ENCODE peak calls at places on chromosomes 4 and X, in five cellular contexts. M is Jurkat, Clone E6-1; Z is EL; R is fibroblast of the aortic adventitia; X is uterus. E is an unnamed sample.

GRCh38 chr4:650951-651883 is 22.9 kb downstream of the ATP5ME start:
- DNase-seq in M (no peak), R (no peak), Z (no peak), X (no peak), E (no peak)

GRCh38 chr4:139416073-139416673 is 37.7 kb upstream of the RAB33B start:
- DNase-seq in X (no peak), R (peak), Z (peak), M (peak), E (no peak)

GRCh38 chr4:119518915-119519410 is 109.6 kb downstream of the PDE5A start:
- DNase-seq in R (no peak), X (no peak), Z (no peak), M (no peak), E (no peak)

GRCh38 chrX:115589419-115589818 is 28.4 kb downstream of the PLS3 start:
- DNase-seq in Z (no peak), M (no peak), X (no peak), R (no peak), E (no peak)

GRCh38 chr4:20126906-20127305 is 124.8 kb upstream of the SLIT2 start:
- DNase-seq in M (no peak), X (no peak), Z (peak), R (peak), E (no peak)

GRCh38 chr4:57044279-57044678 is 65.6 kb downstream of the POLR2B start:
- DNase-seq in R (no peak), X (no peak), M (no peak), Z (peak), E (no peak)

GRCh38 chr4:6595897-6596537 is 21.0 kb downstream of the MAN2B2 start:
- DNase-seq in X (no peak), M (no peak), R (no peak), Z (no peak), E (no peak)

GRCh38 chr4:142396279-142396678 is 449.8 kb downstream of the INPP4B start:
- DNase-seq in R (peak), X (no peak), M (no peak), Z (peak), E (no peak)

GRCh38 chrX:2336181-2336580 is 164.6 kb downstream of the DHRSX start:
- DNase-seq in X (no peak), Z (no peak), R (no peak), M (no peak), E (no peak)

GRCh38 chr4:122827899-122828601 is 1.4 kb downstream of the FGF2 start:
- DNase-seq in M (no peak), R (peak), Z (peak), X (peak), E (peak)

GRCh38 chrX:154486052-154486395 is 391 bp downstream of the UBL4A start:
- DNase-seq in X (peak), Z (peak), R (no peak), M (no peak), E (peak)

GRCh38 chrX:102835504-102836146 is 101.4 kb upstream of the RAB40AL start:
- DNase-seq in R (peak), X (no peak), M (peak), Z (peak), E (no peak)

GRCh38 chr4:5588046-5588445 is 120.3 kb downstream of the EVC2 start:
- DNase-seq in X (no peak), M (no peak), Z (no peak), R (no peak), E (no peak)

GRCh38 chr4:152951348-152951747 is 15.2 kb downstream of the FHDC1 start:
- DNase-seq in Z (no peak), X (no peak), R (no peak), M (no peak), E (no peak)

GRCh38 chr4:68180858-68181531 is 51.3 kb upstream of the TMPRSS11F start:
- DNase-seq in X (no peak), R (peak), Z (no peak), M (no peak), E (no peak)

GRCh38 chrX:19602866-19603620 is 87.7 kb upstream of the MAP3K15 start:
- DNase-seq in X (no peak), Z (peak), R (peak), M (no peak), E (no peak)

GRCh38 chrX:9873952-9874351 is 87.7 kb downstream of the SHROOM2 start:
- DNase-seq in R (no peak), X (no peak), Z (peak), M (peak), E (no peak)

GRCh38 chrX:74506310-74507115 is 85.2 kb downstream of the SLC16A2 start:
- DNase-seq in Z (no peak), M (no peak), X (no peak), R (no peak), E (no peak)

GRCh38 chrX:12901486-12901885 is 4.9 kb upstream of the TLR8 start:
- DNase-seq in X (peak), Z (peak), R (peak), M (peak), E (peak)

GRCh38 chr4:169183581-169183980 is 87.2 kb downstream of the SH3RF1 start:
- DNase-seq in Z (no peak), M (no peak), X (no peak), R (no peak), E (no peak)

GRCh38 chrX:68238568-68238967 is 194.7 kb downstream of the OPHN1 start:
- DNase-seq in X (no peak), R (no peak), M (peak), Z (no peak), E (no peak)